ENCODE peak calls at places on chromosomes 16 and 17, in six cellular contexts. H, J, G, K, Y and S are unnamed samples.

GRCh38 chr16:17555176-17555575 is 84.4 kb upstream of the XYLT1 start:
- DNase-seq in H (no peak), J (no peak), G (no peak), K (peak), Y (no peak), S (no peak)

GRCh38 chr17:2707721-2708584 is 3.6 kb downstream of the CLUH start:
- DNase-seq in H (no peak), J (no peak), G (peak), K (peak), Y (no peak), S (no peak)

GRCh38 chr17:48144976-48145798 is 37.6 kb downstream of the SNX11 start:
- DNase-seq in H (no peak), J (no peak), G (no peak), K (no peak), Y (no peak), S (no peak)

GRCh38 chr17:8189711-8190477 is at the start of gene BORCS6:
- DNase-seq in H (peak), J (peak), G (peak), K (peak), Y (peak), S (peak)

GRCh38 chr16:66014221-66014620 is 352.3 kb upstream of the CDH5 start:
- DNase-seq in H (no peak), J (no peak), G (no peak), K (no peak), Y (no peak), S (no peak)

GRCh38 chr17:64357191-64357981 is 33.3 kb downstream of the PECAM1 start:
- DNase-seq in H (peak), J (no peak), G (peak), K (peak), Y (no peak), S (no peak)

GRCh38 chr16:85167589-85168537 is 55.6 kb upstream of the CIBAR2 start:
- DNase-seq in H (no peak), J (no peak), G (no peak), K (no peak), Y (no peak), S (no peak)

GRCh38 chr17:42843358-42843934 is 934 bp upstream of the AOC2 start:
- DNase-seq in H (peak), J (no peak), G (no peak), K (peak), Y (peak), S (peak)

GRCh38 chr17:8146381-8147140 is 5.6 kb downstream of the PER1 start:
- DNase-seq in H (no peak), J (no peak), G (peak), K (no peak), Y (no peak), S (no peak)

GRCh38 chr17:57918017-57918895 is 37.0 kb downstream of the CUEDC1 start:
- DNase-seq in H (no peak), J (no peak), G (no peak), K (peak), Y (no peak), S (no peak)

GRCh38 chr17:41678907-41679739 is 9.6 kb upstream of the EIF1 start:
- DNase-seq in H (no peak), J (peak), G (peak), K (peak), Y (no peak), S (peak)

GRCh38 chr16:89095401-89095974 is 1.8 kb downstream of the ACSF3 start:
- DNase-seq in H (no peak), J (no peak), G (no peak), K (no peak), Y (no peak), S (no peak)

GRCh38 chr16:67593288-67593687 is 31.0 kb downstream of the CTCF start:
- DNase-seq in H (no peak), J (no peak), G (no peak), K (no peak), Y (no peak), S (no peak)

GRCh38 chr16:5022521-5022920 is 11.2 kb downstream of the NAGPA start:
- DNase-seq in H (no peak), J (no peak), G (no peak), K (no peak), Y (no peak), S (no peak)

GRCh38 chr17:68790481-68790880 is 164.7 kb downstream of the ABCA8 start:
- DNase-seq in H (no peak), J (no peak), G (no peak), K (no peak), Y (no peak), S (no peak)